ENCODE peak calls at places on chromosome 1, in five cellular contexts. G is body of pancreas, T is stomach, W is prostate gland, Z is IMR-90. N is an unnamed sample.

GRCh38 chr1:88877382-88877825 is 14.0 kb downstream of the GTF2B start:
- DNase-seq in G (no peak), T (no peak), W (no peak), Z (peak; percentile 61), N (no peak)

GRCh38 chr1:82979593-82980230 is 1019.2 kb downstream of the TTLL7 start:
- DNase-seq in G (no peak), T (no peak), W (no peak), Z (no peak), N (no peak)

GRCh38 chr1:54781023-54781723 is 16.9 kb upstream of the PARS2 start:
- DNase-seq in G (no peak), T (no peak), W (no peak), Z (no peak), N (peak; percentile 75)

GRCh38 chr1:113138778-113139177 is 65.8 kb downstream of the LRIG2 start:
- DNase-seq in G (no peak), T (no peak), W (no peak), Z (no peak), N (no peak)

GRCh38 chr1:184218436-184218835 is 166.9 kb downstream of the TSEN15 start:
- DNase-seq in G (no peak), T (no peak), W (no peak), Z (no peak), N (no peak)

GRCh38 chr1:31791131-31791858 is 24.5 kb downstream of the SPOCD1 start:
- DNase-seq in G (no peak), T (no peak), W (no peak), Z (no peak), N (peak; percentile 13)

GRCh38 chr1:24020032-24020431 is 39.9 kb upstream of the SRSF10 start:
- DNase-seq in G (no peak), T (no peak), W (no peak), Z (peak; percentile 70), N (no peak)

GRCh38 chr1:9481048-9481447 is 58.2 kb upstream of the SLC25A33 start:
- DNase-seq in G (no peak), T (no peak), W (no peak), Z (no peak), N (no peak)

GRCh38 chr1:101356604-101357443 is 120.0 kb downstream of the S1PR1 start:
- DNase-seq in G (no peak), T (no peak), W (no peak), Z (no peak), N (no peak)

GRCh38 chr1:153547560-153548551 is 1.2 kb downstream of the S100A3 start:
- DNase-seq in G (no peak), T (no peak), W (no peak), Z (no peak), N (no peak)

GRCh38 chr1:201229771-201230635 is 39.4 kb downstream of the IGFN1 start:
- DNase-seq in G (no peak), T (no peak), W (no peak), Z (peak; percentile 71), N (no peak)

GRCh38 chr1:48617227-48617626 is 145.2 kb upstream of the SPATA6 start:
- DNase-seq in G (no peak), T (no peak), W (no peak), Z (no peak), N (no peak)

GRCh38 chr1:213268221-213268620 is 217.2 kb downstream of the RPS6KC1 start:
- DNase-seq in G (no peak), T (no peak), W (no peak), Z (peak; percentile 63), N (no peak)

GRCh38 chr1:28900562-28900961 is 13.8 kb upstream of the EPB41 start:
- DNase-seq in G (no peak), T (no peak), W (no peak), Z (no peak), N (no peak)

GRCh38 chr1:245156736-245157505 is 2.1 kb downstream of the KIF26B start:
- DNase-seq in G (no peak), T (peak; percentile 51), W (no peak), Z (peak; percentile 12), N (no peak)

GRCh38 chr1:245160976-245161375 is 6.2 kb downstream of the KIF26B start:
- DNase-seq in G (no peak), T (no peak), W (no peak), Z (no peak), N (no peak)

GRCh38 chr1:245161866-245162265 is 7.1 kb downstream of the KIF26B start:
- DNase-seq in G (no peak), T (no peak), W (no peak), Z (no peak), N (no peak)

GRCh38 chr1:245156041-245156735 is 1.4 kb downstream of the KIF26B start:
- DNase-seq in G (peak; percentile 88), T (peak; percentile 91), W (peak; percentile 84), Z (peak; percentile 65), N (peak; percentile 86)

GRCh38 chr1:245160288-245160687 is 5.5 kb downstream of the KIF26B start:
- DNase-seq in G (no peak), T (no peak), W (peak; percentile 62), Z (no peak), N (peak; percentile 24)
- TF ChIP-seq POLR2A in G (no peak), T (no peak), W (no peak), Z (no peak), N (no peak)

GRCh38 chr1:39689214-39689613 is 2.0 kb downstream of the HPCAL4 start:
- DNase-seq in G (no peak), T (no peak), W (no peak), Z (no peak), N (no peak)

GRCh38 chr1:39690225-39690624 is 1.0 kb downstream of the HPCAL4 start:
- DNase-seq in G (no peak), T (no peak), W (no peak), Z (no peak), N (no peak)

GRCh38 chr1:39688706-39689105 is 2.5 kb downstream of the HPCAL4 start:
- DNase-seq in G (no peak), T (no peak), W (no peak), Z (no peak), N (no peak)

GRCh38 chr1:39690943-39691382 is 270 bp downstream of the HPCAL4 start:
- DNase-seq in G (no peak), T (no peak), W (no peak), Z (no peak), N (no peak)

GRCh38 chr1:39689635-39690034 is 1.6 kb downstream of the HPCAL4 start:
- DNase-seq in G (no peak), T (no peak), W (no peak), Z (no peak), N (no peak)
- H3K4me1 ChIP-seq in G (peaks cover 29% of the 10 kb centered on the region), T (peaks cover 21% of the 10 kb centered on the region), W (no peaks in the 10 kb centered on the region), Z (no peaks in the 10 kb centered on the region), N (no peaks in the 10 kb centered on the region)

GRCh38 chr1:32920833-32921232 is 19.6 kb upstream of the TMEM54 start:
- DNase-seq in G (no peak), T (peak; percentile 25), W (no peak), Z (no peak), N (peak; percentile 93)

GRCh38 chr1:32919811-32920733 is 18.9 kb upstream of the TMEM54 start:
- DNase-seq in G (no peak), T (peak; percentile 5), W (no peak), Z (peak; percentile 72), N (no peak)

GRCh38 chr1:32917521-32917920 is 16.3 kb upstream of the TMEM54 start:
- DNase-seq in G (no peak), T (peak; percentile 13), W (no peak), Z (no peak), N (no peak)

GRCh38 chr1:32915766-32916455 is 14.7 kb upstream of the TMEM54 start:
- DNase-seq in G (no peak), T (no peak), W (no peak), Z (peak; percentile 22), N (no peak)

GRCh38 chr1:32918166-32918565 is 17.0 kb upstream of the TMEM54 start:
- DNase-seq in G (no peak), T (no peak), W (no peak), Z (no peak), N (no peak)
- H3K4me3 ChIP-seq in G (no peak overlapping the region), T (no peak overlapping the region), W (no peak overlapping the region), Z (no peak overlapping the region), N (no peak overlapping the region)

GRCh38 chr1:161038523-161039153 is at the start of gene TSTD1:
- DNase-seq in G (peak; percentile 77), T (peak; percentile 80), W (peak; percentile 74), Z (no peak), N (peak; percentile 80)
- TF ChIP-seq POLR2A in G (peak; percentile 56), T (no peak), W (peak; percentile 73), Z (no peak), N (peak; percentile 78)

GRCh38 chr1:6807782-6808181 is 22.5 kb downstream of the CAMTA1 start:
- DNase-seq in G (no peak), T (no peak), W (no peak), Z (peak; percentile 40), N (no peak)
- H3K4me1 ChIP-seq in G (peaks cover 23% of the 10 kb centered on the region), T (peaks cover 11% of the 10 kb centered on the region), W (no peaks in the 10 kb centered on the region), Z (peaks cover 19% of the 10 kb centered on the region), N (peaks cover 3% of the 10 kb centered on the region)

GRCh38 chr1:85307987-85308836 is 31.8 kb upstream of the BCL10 start:
- DNase-seq in G (peak; percentile 93), T (peak; percentile 90), W (peak; percentile 87), Z (peak; percentile 84), N (peak; percentile 87)
- H3K4me3 ChIP-seq in G (no peak overlapping the region), T (no peak overlapping the region), W (no peak overlapping the region), Z (no peak overlapping the region), N (no peak overlapping the region)

N was measured in right lobe of liver.